ENCODE peak calls at places on chromosomes 3 and 15, in four cellular contexts. One of them, this sample, is unnamed.
A peak's percentile ranks its signal among the peaks of the same experiment; 100 is the strongest.

GRCh38 chr15:76932090-76932966 is 779 bp downstream of the RCN2 start:
- DNase-seq in breast epithelium: no peak
- DNase-seq in stomach: no peak
- DNase-seq in GM12891: no peak
- DNase-seq in this sample: no peak

GRCh38 chr15:25175033-25175788 is 220.4 kb downstream of the SNRPN start:
- DNase-seq in breast epithelium: peak; percentile 8
- DNase-seq in stomach: peak; percentile 17
- DNase-seq in GM12891: peak; percentile 2
- DNase-seq in this sample: no peak

GRCh38 chr3:184780981-184781515 is 30.9 kb upstream of the VPS8 start:
- DNase-seq in breast epithelium: no peak
- DNase-seq in stomach: no peak
- DNase-seq in GM12891: no peak
- DNase-seq in this sample: no peak

GRCh38 chr15:41886741-41887140 is 7.1 kb downstream of the SPTBN5 start:
- DNase-seq in breast epithelium: no peak
- DNase-seq in stomach: no peak
- DNase-seq in GM12891: no peak
- DNase-seq in this sample: no peak

GRCh38 chr15:92634046-92634445 is 21.5 kb downstream of the FAM174B start:
- DNase-seq in breast epithelium: peak; percentile 13
- DNase-seq in stomach: no peak
- DNase-seq in GM12891: no peak
- DNase-seq in this sample: no peak

GRCh38 chr3:160399347-160400047 is at the start of gene SMC4:
- DNase-seq in breast epithelium: peak; percentile 74
- DNase-seq in stomach: peak; percentile 80
- DNase-seq in GM12891: peak; percentile 33
- DNase-seq in this sample: peak; percentile 86

GRCh38 chr3:149539491-149539890 is 65.0 kb downstream of the TM4SF4 start:
- DNase-seq in breast epithelium: no peak
- DNase-seq in stomach: no peak
- DNase-seq in GM12891: no peak
- DNase-seq in this sample: no peak

GRCh38 chr3:135224963-135225362 is 429.9 kb downstream of the EPHB1 start:
- DNase-seq in breast epithelium: no peak
- DNase-seq in stomach: no peak
- DNase-seq in GM12891: no peak
- DNase-seq in this sample: no peak

GRCh38 chr3:180595536-180595935 is 6.4 kb upstream of the TTC14 start:
- DNase-seq in breast epithelium: no peak
- DNase-seq in stomach: no peak
- DNase-seq in GM12891: no peak
- DNase-seq in this sample: no peak

GRCh38 chr3:44899683-44900367 is 25.4 kb downstream of the TGM4 start:
- DNase-seq in breast epithelium: no peak
- DNase-seq in stomach: no peak
- DNase-seq in GM12891: no peak
- DNase-seq in this sample: no peak

GRCh38 chr3:172853911-172854648 is 103.6 kb downstream of the ECT2 start:
- DNase-seq in breast epithelium: no peak
- DNase-seq in stomach: no peak
- DNase-seq in GM12891: no peak
- DNase-seq in this sample: no peak

GRCh38 chr3:168248383-168249047 is 152.8 kb upstream of the GOLIM4 start:
- DNase-seq in breast epithelium: no peak
- DNase-seq in stomach: peak; percentile 29
- DNase-seq in GM12891: no peak
- DNase-seq in this sample: no peak

GRCh38 chr15:88812137-88812536 is 8.9 kb downstream of the ACAN start:
- DNase-seq in breast epithelium: no peak
- DNase-seq in stomach: no peak
- DNase-seq in GM12891: no peak
- DNase-seq in this sample: no peak

GRCh38 chr3:185724761-185725160 is 100.1 kb downstream of the IGF2BP2 start:
- DNase-seq in breast epithelium: no peak
- DNase-seq in stomach: no peak
- DNase-seq in GM12891: no peak
- DNase-seq in this sample: no peak

GRCh38 chr3:14391033-14391432 is 11.4 kb upstream of the SLC6A6 start:
- DNase-seq in breast epithelium: peak; percentile 69
- DNase-seq in stomach: no peak
- DNase-seq in GM12891: no peak
- DNase-seq in this sample: no peak

GRCh38 chr3:114827495-114827894 is 319.6 kb downstream of the ZBTB20 start:
- DNase-seq in breast epithelium: no peak
- DNase-seq in stomach: no peak
- DNase-seq in GM12891: no peak
- DNase-seq in this sample: no peak

GRCh38 chr15:60733196-60733595 is 254.3 kb upstream of the ICE2 start:
- DNase-seq in breast epithelium: no peak
- DNase-seq in stomach: no peak
- DNase-seq in GM12891: no peak
- DNase-seq in this sample: no peak

GRCh38 chr3:69983546-69984265 is 15.8 kb upstream of the SAMMSON start:
- DNase-seq in breast epithelium: no peak
- DNase-seq in stomach: no peak
- DNase-seq in GM12891: no peak
- DNase-seq in this sample: no peak

GRCh38 chr15:59298255-59298856 is 74.3 kb downstream of the MYO1E start:
- DNase-seq in breast epithelium: no peak
- DNase-seq in stomach: no peak
- DNase-seq in GM12891: peak; percentile 28
- DNase-seq in this sample: no peak

GRCh38 chr3:132593950-132594328 is 3.1 kb upstream of the ACKR4 start:
- DNase-seq in breast epithelium: no peak
- DNase-seq in stomach: no peak
- DNase-seq in GM12891: no peak
- DNase-seq in this sample: no peak

GRCh38 chr15:71275098-71275497 is 159.8 kb downstream of the THSD4 start:
- DNase-seq in breast epithelium: no peak
- DNase-seq in stomach: no peak
- DNase-seq in GM12891: no peak
- DNase-seq in this sample: no peak

GRCh38 chr15:94083467-94083991 is 147.8 kb upstream of the MCTP2 start:
- DNase-seq in breast epithelium: no peak
- DNase-seq in stomach: no peak
- DNase-seq in GM12891: no peak
- DNase-seq in this sample: peak; percentile 19

GRCh38 chr3:66163222-66163621 is 57.6 kb upstream of the SLC25A26 start:
- DNase-seq in breast epithelium: no peak
- DNase-seq in stomach: no peak
- DNase-seq in GM12891: no peak
- DNase-seq in this sample: no peak

GRCh38 chr3:109184726-109185125 is 48.2 kb downstream of the C3orf85 start:
- DNase-seq in breast epithelium: no peak
- DNase-seq in stomach: no peak
- DNase-seq in GM12891: no peak
- DNase-seq in this sample: no peak

GRCh38 chr15:92979011-92979701 is 79.0 kb downstream of the CHD2 start:
- DNase-seq in breast epithelium: no peak
- DNase-seq in stomach: no peak
- DNase-seq in GM12891: no peak
- DNase-seq in this sample: no peak

GRCh38 chr3:129794319-129795201 is 99.0 kb downstream of the TMCC1 start:
- DNase-seq in breast epithelium: peak; percentile 65
- DNase-seq in stomach: peak; percentile 58
- DNase-seq in GM12891: no peak
- DNase-seq in this sample: peak; percentile 61

GRCh38 chr3:12868039-12869024 is 27.0 kb upstream of the RPL32 start:
- DNase-seq in breast epithelium: peak; percentile 67
- DNase-seq in stomach: peak; percentile 85
- DNase-seq in GM12891: peak; percentile 57
- DNase-seq in this sample: peak; percentile 82

GRCh38 chr3:44424758-44425157 is 52.7 kb downstream of the ZNF445 start:
- DNase-seq in breast epithelium: no peak
- DNase-seq in stomach: no peak
- DNase-seq in GM12891: no peak
- DNase-seq in this sample: no peak

GRCh38 chr15:29556385-29556784 is 265.9 kb downstream of the TJP1 start:
- DNase-seq in breast epithelium: no peak
- DNase-seq in stomach: no peak
- DNase-seq in GM12891: no peak
- DNase-seq in this sample: no peak

GRCh38 chr3:51718547-51719412 is 11.9 kb downstream of the GRM2 start:
- DNase-seq in breast epithelium: no peak
- DNase-seq in stomach: peak; percentile 81
- DNase-seq in GM12891: peak; percentile 65
- DNase-seq in this sample: peak; percentile 73

GRCh38 chr3:158727499-158728377 is 4.5 kb downstream of the RARRES1 start:
- DNase-seq in breast epithelium: peak; percentile 51
- DNase-seq in stomach: peak; percentile 45
- DNase-seq in GM12891: peak; percentile 54
- DNase-seq in this sample: peak; percentile 64

GRCh38 chr15:85838655-85839054 is 43.9 kb upstream of the KLHL25 start:
- DNase-seq in breast epithelium: no peak
- DNase-seq in stomach: peak; percentile 83
- DNase-seq in GM12891: no peak
- DNase-seq in this sample: peak; percentile 86

GRCh38 chr3:114745322-114746240 is 401.5 kb downstream of the ZBTB20 start:
- DNase-seq in breast epithelium: no peak
- DNase-seq in stomach: no peak
- DNase-seq in GM12891: no peak
- DNase-seq in this sample: no peak

GRCh38 chr3:1955750-1956149 is 142.9 kb upstream of the CNTN4 start:
- DNase-seq in breast epithelium: no peak
- DNase-seq in stomach: no peak
- DNase-seq in GM12891: no peak
- DNase-seq in this sample: no peak

GRCh38 chr15:38610748-38611147 is 46.1 kb upstream of the RASGRP1 start:
- DNase-seq in breast epithelium: no peak
- DNase-seq in stomach: no peak
- DNase-seq in GM12891: no peak
- DNase-seq in this sample: no peak

GRCh38 chr15:82058517-82059204 is 12.8 kb upstream of the MEX3B start:
- DNase-seq in breast epithelium: no peak
- DNase-seq in stomach: no peak
- DNase-seq in GM12891: no peak
- DNase-seq in this sample: no peak

GRCh38 chr3:81242871-81243270 is 518.6 kb downstream of the GBE1 start:
- DNase-seq in breast epithelium: no peak
- DNase-seq in stomach: no peak
- DNase-seq in GM12891: no peak
- DNase-seq in this sample: no peak

DNA sequence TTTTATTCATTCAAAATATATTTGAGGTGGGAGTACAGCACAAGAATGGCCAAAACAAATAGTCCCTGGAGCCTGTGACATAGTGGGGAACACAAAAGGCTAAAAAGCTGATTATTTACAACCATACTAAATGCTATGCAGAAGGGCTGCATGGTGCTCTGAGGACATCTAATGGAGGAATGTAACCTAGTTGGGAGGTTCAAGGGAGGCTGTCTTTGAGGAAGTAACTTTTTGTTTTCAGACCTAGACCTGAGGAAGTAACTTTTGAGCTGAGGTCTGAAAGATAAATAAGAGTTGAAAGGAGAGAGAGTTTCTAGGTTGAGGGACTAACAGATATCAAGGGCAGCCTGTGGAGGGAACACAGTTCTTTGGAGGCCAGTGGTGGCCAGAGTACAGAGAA is 34.8 kb upstream of the RASA2 start:
- DNase-seq in breast epithelium: no peak
- DNase-seq in stomach: no peak
- DNase-seq in GM12891: peak; percentile 36
- DNase-seq in this sample: no peak
- TF ChIP-seq POLR2AphosphoS5 in breast epithelium: no peak
- TF ChIP-seq POLR2AphosphoS5 in stomach: no peak
- TF ChIP-seq POLR2AphosphoS5 in GM12891: no peak
- TF ChIP-seq POLR2AphosphoS5 in this sample: peak; percentile 30

GRCh38 chr3:174439621-174440349 is 419.3 kb upstream of the NAALADL2 start:
- DNase-seq in breast epithelium: peak; percentile 27
- DNase-seq in stomach: peak; percentile 26
- DNase-seq in GM12891: no peak
- DNase-seq in this sample: peak; percentile 17

GRCh38 chr3:174442317-174442682 is 416.8 kb upstream of the NAALADL2 start:
- DNase-seq in breast epithelium: no peak
- DNase-seq in stomach: no peak
- DNase-seq in GM12891: no peak
- DNase-seq in this sample: no peak

GRCh38 chr3:174441588-174442316 is 417.4 kb upstream of the NAALADL2 start:
- DNase-seq in breast epithelium: no peak
- DNase-seq in stomach: no peak
- DNase-seq in GM12891: no peak
- DNase-seq in this sample: no peak

GRCh38 chr3:174440350-174440716 is 418.8 kb upstream of the NAALADL2 start:
- DNase-seq in breast epithelium: no peak
- DNase-seq in stomach: no peak
- DNase-seq in GM12891: no peak
- DNase-seq in this sample: peak; percentile 16

GRCh38 chr3:174440741-174441587 is 418.2 kb upstream of the NAALADL2 start:
- DNase-seq in breast epithelium: peak; percentile 83
- DNase-seq in stomach: peak; percentile 84
- DNase-seq in GM12891: peak; percentile 44
- DNase-seq in this sample: peak; percentile 85
- TF ChIP-seq POLR2AphosphoS5 in breast epithelium: peak; percentile 42
- TF ChIP-seq POLR2AphosphoS5 in stomach: peak; percentile 49
- TF ChIP-seq POLR2AphosphoS5 in GM12891: no peak
- TF ChIP-seq POLR2AphosphoS5 in this sample: peak; percentile 48

DNA sequence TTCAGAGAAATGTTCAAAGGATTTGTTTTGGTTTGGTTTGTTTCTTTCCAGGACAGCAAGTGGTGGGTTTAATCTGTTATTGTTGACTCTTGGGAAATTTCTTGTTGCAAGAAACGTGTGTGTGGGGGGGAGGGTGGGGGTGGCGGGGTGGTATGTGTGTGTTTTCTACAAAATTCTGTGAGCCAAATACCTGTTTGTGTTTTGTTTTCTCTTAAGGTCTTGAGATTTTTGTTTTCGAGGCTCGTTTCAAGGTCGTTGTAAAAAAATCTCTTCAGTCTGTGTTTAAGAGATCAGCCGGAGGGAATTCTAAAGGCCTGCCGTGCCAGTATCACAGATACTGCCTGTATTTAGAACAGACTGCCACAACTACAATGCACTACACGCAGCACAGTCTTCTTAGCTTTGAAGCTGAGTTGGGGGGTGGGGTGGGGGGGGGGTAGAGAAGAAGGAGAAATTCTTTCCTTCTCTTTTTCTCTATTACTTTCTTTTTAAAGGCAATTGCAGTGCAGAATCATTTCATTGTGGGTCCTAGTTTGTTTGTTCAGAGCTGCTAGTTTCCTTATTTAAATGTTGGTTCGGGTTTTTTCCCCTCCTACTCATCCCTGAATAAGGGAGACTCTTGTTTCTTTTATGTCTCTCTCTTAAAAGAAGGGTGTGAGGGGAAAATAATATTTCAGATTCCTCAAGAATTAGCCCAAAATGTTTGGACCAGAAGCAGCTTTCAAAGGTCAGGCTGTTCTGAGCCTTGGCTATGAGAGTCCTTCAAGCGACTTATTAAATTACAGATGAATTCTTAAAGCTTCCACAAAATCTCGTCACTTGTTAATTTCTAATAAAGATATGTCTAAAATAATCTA is 1.4 kb upstream of the BCL6 start:
- DNase-seq in breast epithelium: peak; percentile 32
- DNase-seq in stomach: no peak
- DNase-seq in GM12891: no peak
- DNase-seq in this sample: no peak
- TF ChIP-seq POLR2AphosphoS5 in breast epithelium: no peak
- TF ChIP-seq POLR2AphosphoS5 in stomach: no peak
- TF ChIP-seq POLR2AphosphoS5 in GM12891: no peak
- TF ChIP-seq POLR2AphosphoS5 in this sample: no peak

GRCh38 chr15:100235030-100235617 is 106.7 kb downstream of the ADAMTS17 start:
- DNase-seq in breast epithelium: no peak
- DNase-seq in stomach: no peak
- DNase-seq in GM12891: no peak
- DNase-seq in this sample: no peak
- TF ChIP-seq POLR2AphosphoS5 in breast epithelium: no peak
- TF ChIP-seq POLR2AphosphoS5 in stomach: no peak
- TF ChIP-seq POLR2AphosphoS5 in GM12891: no peak
- TF ChIP-seq POLR2AphosphoS5 in this sample: no peak

This sample was measured in transverse colon.